ENCODE peak calls at places on chromosome 9, in seven cellular contexts. D, L, J, R, H, M and A are unnamed samples.
A peak's percentile ranks its signal among the peaks of the same experiment; 100 is the strongest.

GRCh38 chr9:86353591-86354047 is 591 bp downstream of the TUT7 start:
- DNase-seq in D (no peak), L (no peak), J (no peak), R (no peak), H (no peak), M (no peak), A (no peak)

GRCh38 chr9:70609542-70610286 is 195.3 kb upstream of the KLF9 start:
- DNase-seq in D (no peak), L (peak; percentile 87), J (no peak), R (no peak), H (no peak), M (peak; percentile 77), A (no peak)

GRCh38 chr9:31700252-31701045 is 684.0 kb upstream of the ACO1 start:
- DNase-seq in D (no peak), L (no peak), J (no peak), R (no peak), H (no peak), M (no peak), A (no peak)

GRCh38 chr9:78601957-78602565 is 305.1 kb downstream of the PSAT1 start:
- DNase-seq in D (no peak), L (no peak), J (no peak), R (peak; percentile 13), H (no peak), M (peak; percentile 30), A (no peak)

GRCh38 chr9:80648336-80648735 is 1041.0 kb downstream of the TLE1 start:
- DNase-seq in D (no peak), L (no peak), J (no peak), R (no peak), H (no peak), M (no peak), A (no peak)

GRCh38 chr9:131348631-131349521 is 45.0 kb upstream of the PRRC2B start:
- DNase-seq in D (no peak), L (no peak), J (no peak), R (no peak), H (no peak), M (no peak), A (no peak)

GRCh38 chr9:114869845-114870244 is 60.5 kb downstream of the TNFSF8 start:
- DNase-seq in D (no peak), L (no peak), J (no peak), R (no peak), H (no peak), M (no peak), A (no peak)

GRCh38 chr9:112789493-112789892 is 38.9 kb downstream of the SNX30 start:
- DNase-seq in D (no peak), L (peak; percentile 34), J (no peak), R (no peak), H (no peak), M (no peak), A (no peak)